ENCODE peak calls at places on chromosomes 1 and 21, in four cellular contexts. B, C, V and G are unnamed samples.

GRCh38 chr21:40732243-40732642 is 114.7 kb downstream of the DSCAM start:
- DNase-seq in B (no peak), C (no peak), V (no peak), G (no peak)

GRCh38 chr1:17207046-17207445 is 2.1 kb downstream of the PADI1 start:
- DNase-seq in B (no peak), C (no peak), V (peak), G (peak)

GRCh38 chr1:68347415-68347814 is 102.3 kb downstream of the RPE65 start:
- DNase-seq in V (peak), B (no peak), C (peak), G (no peak)

GRCh38 chr1:66996018-66996682 is 57.8 kb downstream of the SLC35D1 start:
- DNase-seq in V (peak), C (peak), B (no peak), G (peak)

GRCh38 chr1:35605071-35605881 is 32.2 kb downstream of the TFAP2E start:
- DNase-seq in V (no peak), C (no peak), B (no peak), G (no peak)

GRCh38 chr1:241533375-241534115 is 1.4 kb downstream of the KMO start:
- DNase-seq in C (no peak), B (no peak), V (no peak), G (no peak)

GRCh38 chr1:18384477-18384876 is 96.3 kb upstream of the KLHDC7A start:
- DNase-seq in C (no peak), V (no peak), B (no peak), G (no peak)

GRCh38 chr1:218488986-218489385 is 143.8 kb downstream of the TGFB2 start:
- DNase-seq in V (no peak), B (no peak), C (no peak), G (no peak)

DNA sequence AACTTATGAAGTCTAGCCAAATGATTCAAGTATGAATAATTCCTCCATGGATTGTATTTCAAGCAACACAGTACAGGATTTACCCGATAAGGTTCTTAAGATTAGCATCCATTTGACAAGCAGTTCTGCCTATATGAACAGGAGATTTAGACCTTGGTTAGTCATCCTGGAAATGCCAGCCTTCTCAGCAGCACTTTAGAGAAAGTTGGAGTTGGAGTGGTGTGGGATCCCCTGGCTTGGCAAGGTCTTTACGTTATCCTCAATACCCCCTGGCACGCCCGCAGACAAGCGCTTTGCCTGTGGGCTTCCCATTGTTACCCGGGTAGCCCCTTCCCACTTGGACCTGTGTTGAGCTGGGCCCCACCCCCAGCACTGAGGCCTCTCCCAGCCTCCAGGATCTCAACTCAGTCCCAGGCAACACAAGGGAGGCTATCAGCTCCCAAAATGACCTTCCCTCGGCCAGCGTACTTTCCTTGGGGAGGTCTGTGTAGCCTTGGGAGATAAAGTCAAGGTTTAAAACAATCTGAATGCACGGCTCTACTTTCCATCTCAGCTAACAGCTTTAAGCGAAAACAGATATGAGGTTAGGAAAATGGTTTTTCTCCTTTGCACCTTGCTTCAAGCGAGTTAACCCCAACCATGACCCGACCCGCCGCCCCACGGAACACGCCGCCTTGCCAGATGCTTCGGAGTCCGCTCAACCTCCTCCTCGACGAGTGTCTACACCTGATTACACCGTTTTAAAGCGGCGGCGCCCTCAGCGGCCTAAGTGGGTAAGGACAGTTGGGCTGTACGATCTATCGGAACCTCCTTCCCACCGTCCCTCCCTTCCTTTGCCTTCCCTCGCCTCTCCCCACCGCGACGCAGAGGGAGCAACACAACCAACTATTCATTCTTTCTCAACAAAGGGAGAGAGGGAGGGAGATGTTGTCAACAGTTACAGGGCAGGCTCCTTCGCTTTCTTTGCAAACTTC is 1.2 kb downstream of the BCAR3 start:
- DNase-seq in V (peak), C (peak), B (peak), G (peak)
- TF ChIP-seq POLR2A in V (peak), C (peak), B (peak), G (peak)

DNA sequence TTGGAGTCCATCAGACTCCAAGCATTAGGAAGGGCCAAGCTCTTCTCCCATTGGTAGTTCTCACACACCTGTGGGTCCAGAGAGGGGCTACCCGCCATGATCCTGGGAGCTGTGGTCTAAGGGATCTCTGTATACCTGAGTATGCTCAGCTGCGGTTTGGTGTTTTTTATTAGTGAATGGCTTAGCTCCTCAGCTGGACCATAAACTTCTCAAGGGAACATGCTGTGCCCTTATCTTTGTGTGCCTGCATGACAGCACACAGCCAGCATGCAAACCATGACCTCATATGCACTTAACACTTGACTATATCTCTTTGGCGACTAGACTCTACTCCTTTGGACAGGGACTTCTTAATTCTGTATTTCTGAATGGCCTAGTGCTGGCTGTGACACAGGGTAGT is 94.5 kb downstream of the CD58 start:
- DNase-seq in C (no peak), B (no peak), V (no peak), G (no peak)
- TF ChIP-seq POLR2A in C (no peak), B (no peak), V (no peak), G (no peak)

GRCh38 chr1:229438021-229438420 is 4.1 kb upstream of the ACTA1 start:
- DNase-seq in V (no peak), C (no peak), B (no peak), G (no peak)

GRCh38 chr1:229434005-229434640 is at the start of gene ACTA1:
- DNase-seq in B (no peak), V (no peak), C (peak), G (no peak)

GRCh38 chr1:229434641-229435051 is 752 bp upstream of the ACTA1 start:
- DNase-seq in B (no peak), V (no peak), C (peak), G (no peak)

GRCh38 chr1:229437443-229437842 is 3.5 kb upstream of the ACTA1 start:
- DNase-seq in B (no peak), V (no peak), C (no peak), G (no peak)

GRCh38 chr1:229436178-229436577 is 2.3 kb upstream of the ACTA1 start:
- DNase-seq in B (no peak), V (no peak), C (no peak), G (no peak)
- TF ChIP-seq POLR2A in B (no peak), V (no peak), C (no peak), G (no peak)

GRCh38 chr1:21816602-21817302 is 4.7 kb downstream of the LDLRAD2 start:
- DNase-seq in V (no peak), C (no peak), B (peak), G (no peak)

GRCh38 chr1:21814241-21814918 is 2.3 kb downstream of the LDLRAD2 start:
- DNase-seq in B (no peak), C (no peak), V (no peak), G (no peak)

GRCh38 chr1:21815724-21816311 is 3.8 kb downstream of the LDLRAD2 start:
- DNase-seq in C (peak), B (no peak), V (peak), G (no peak)

GRCh38 chr1:21813542-21813941 is 1.5 kb downstream of the LDLRAD2 start:
- DNase-seq in B (no peak), C (no peak), V (no peak), G (no peak)

DNA sequence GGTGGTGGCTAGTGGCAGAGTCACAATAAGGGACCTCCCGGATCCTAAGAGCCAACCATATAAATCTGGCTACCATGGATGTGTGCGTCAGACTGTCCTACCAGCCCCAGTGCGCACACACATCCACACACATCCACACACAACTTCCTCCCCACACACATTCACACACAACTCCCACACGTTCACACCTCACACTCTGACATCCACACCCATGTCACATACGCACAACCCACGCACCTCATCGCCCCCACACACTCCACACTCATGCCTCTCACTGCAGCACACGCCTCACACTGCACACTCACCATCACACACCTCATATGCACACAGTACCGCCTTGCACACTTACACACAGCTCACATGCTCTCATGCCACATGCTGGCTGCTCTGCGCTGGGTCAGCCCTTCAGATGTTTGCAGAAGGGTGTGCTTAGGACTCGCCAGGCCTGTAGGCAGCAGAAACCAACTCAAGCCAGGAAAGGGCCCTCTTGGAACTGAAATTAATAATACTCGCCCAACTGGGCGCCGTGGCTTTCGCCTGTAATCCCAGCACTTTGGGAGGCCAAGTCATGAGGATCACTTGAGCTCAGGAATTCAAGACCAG is 3.0 kb downstream of the LDLRAD2 start:
- DNase-seq in C (no peak), V (no peak), B (no peak), G (no peak)
- TF ChIP-seq POLR2A in C (no peak), V (no peak), B (no peak), G (no peak)

GRCh38 chr1:88787023-88787903 is 103.2 kb downstream of the PKN2 start:
- DNase-seq in C (no peak), V (no peak), B (no peak), G (no peak)

GRCh38 chr1:88780485-88780884 is 96.4 kb downstream of the PKN2 start:
- DNase-seq in B (no peak), V (no peak), C (no peak), G (no peak)

GRCh38 chr1:88779880-88780279 is 95.8 kb downstream of the PKN2 start:
- DNase-seq in B (no peak), C (no peak), V (no peak), G (no peak)

GRCh38 chr1:88784551-88784950 is 100.5 kb downstream of the PKN2 start:
- DNase-seq in B (no peak), V (no peak), C (no peak), G (no peak)

GRCh38 chr1:88783145-88783544 is 99.1 kb downstream of the PKN2 start:
- DNase-seq in B (no peak), C (no peak), V (no peak), G (no peak)
- TF ChIP-seq POLR2A in B (no peak), C (no peak), V (no peak), G (no peak)